ENCODE peak calls at places on chromosomes 11 and 22, in seven cellular contexts. I, S, P, B, W, O and A are unnamed samples.
A peak's percentile ranks its signal among the peaks of the same experiment; 100 is the strongest.

GRCh38 chr11:59770324-59770723 is 15.1 kb downstream of the STX3 start:
- DNase-seq in I (no peak), S (no peak), P (no peak), B (no peak), W (no peak), O (no peak), A (no peak)

GRCh38 chr11:2474059-2474901 is 29.5 kb downstream of the KCNQ1 start:
- DNase-seq in I (no peak), S (no peak), P (no peak), B (no peak), W (no peak), O (no peak), A (no peak)

GRCh38 chr11:127369301-127369968 is 368.9 kb upstream of the KIRREL3 start:
- DNase-seq in I (no peak), S (no peak), P (no peak), B (no peak), W (no peak), O (no peak), A (no peak)

GRCh38 chr11:2310786-2311455 is 9.1 kb downstream of the TSPAN32 start:
- DNase-seq in I (no peak), S (no peak), P (no peak), B (no peak), W (no peak), O (no peak), A (no peak)

GRCh38 chr11:86124251-86125233 is 55.7 kb upstream of the PICALM start:
- DNase-seq in I (no peak), S (no peak), P (no peak), B (no peak), W (no peak), O (no peak), A (no peak)

GRCh38 chr11:83008581-83008923 is 63.1 kb downstream of the RAB30 start:
- DNase-seq in I (no peak), S (no peak), P (no peak), B (peak; percentile 25), W (no peak), O (no peak), A (no peak)

GRCh38 chr11:59117774-59118173 is 10.7 kb downstream of the FAM111B start:
- DNase-seq in I (no peak), S (no peak), P (no peak), B (no peak), W (no peak), O (no peak), A (no peak)

GRCh38 chr11:103923473-103923931 is 112.9 kb upstream of the DDI1 start:
- DNase-seq in I (no peak), S (peak; percentile 76), P (peak; percentile 58), B (no peak), W (no peak), O (no peak), A (no peak)

GRCh38 chr11:88103337-88104206 is 71.7 kb downstream of the RAB38 start:
- DNase-seq in I (peak; percentile 52), S (peak; percentile 47), P (peak; percentile 92), B (peak; percentile 73), W (peak; percentile 1), O (peak; percentile 90), A (peak; percentile 29)

GRCh38 chr11:68372114-68372513 is 59.7 kb downstream of the LRP5 start:
- DNase-seq in I (no peak), S (no peak), P (no peak), B (peak; percentile 11), W (no peak), O (no peak), A (no peak)

GRCh38 chr11:72584933-72585597 is 89.2 kb downstream of the PDE2A start:
- DNase-seq in I (no peak), S (no peak), P (no peak), B (no peak), W (no peak), O (no peak), A (no peak)

GRCh38 chr11:69656536-69657455 is 15.8 kb downstream of the CCND1 start:
- DNase-seq in I (no peak), S (peak; percentile 74), P (peak; percentile 57), B (no peak), W (no peak), O (no peak), A (no peak)

GRCh38 chr11:78209478-78209877 is 20.8 kb downstream of the USP35 start:
- DNase-seq in I (no peak), S (no peak), P (no peak), B (no peak), W (no peak), O (no peak), A (no peak)

GRCh38 chr11:46106530-46107407 is 14.5 kb downstream of the PHF21A start:
- DNase-seq in I (no peak), S (no peak), P (no peak), B (peak; percentile 54), W (no peak), O (peak; percentile 41), A (no peak)

GRCh38 chr22:19874307-19875060 is 19.8 kb upstream of the GNB1L start:
- DNase-seq in I (no peak), S (peak; percentile 48), P (peak; percentile 70), B (no peak), W (no peak), O (peak; percentile 88), A (no peak)

GRCh38 chr22:44917372-44918165 is 92.2 kb downstream of the PHF21B start:
- DNase-seq in I (peak; percentile 58), S (no peak), P (peak; percentile 24), B (no peak), W (no peak), O (no peak), A (no peak)

GRCh38 chr11:117183724-117184349 is 5.3 kb downstream of the SIDT2 start:
- DNase-seq in I (peak; percentile 9), S (no peak), P (peak; percentile 38), B (no peak), W (no peak), O (no peak), A (no peak)

GRCh38 chr11:17790453-17790852 is 55.9 kb downstream of the KCNC1 start:
- DNase-seq in I (no peak), S (peak; percentile 67), P (no peak), B (peak; percentile 45), W (no peak), O (no peak), A (no peak)

GRCh38 chr11:94675788-94676187 is 92.4 kb upstream of the AMOTL1 start:
- DNase-seq in I (no peak), S (peak; percentile 17), P (no peak), B (no peak), W (no peak), O (no peak), A (no peak)

GRCh38 chr11:12182650-12183511 is 72.5 kb downstream of the MICAL2 start:
- DNase-seq in I (peak; percentile 71), S (peak; percentile 90), P (peak; percentile 72), B (peak; percentile 99), W (peak; percentile 96), O (no peak), A (peak; percentile 92)

GRCh38 chr22:46084943-46085830 is 65.1 kb upstream of the PPARA start:
- DNase-seq in I (peak; percentile 91), S (peak; percentile 89), P (no peak), B (no peak), W (peak; percentile 67), O (no peak), A (no peak)

GRCh38 chr11:90341986-90342385 is 119.1 kb upstream of the CHORDC1 start:
- DNase-seq in I (no peak), S (no peak), P (no peak), B (no peak), W (no peak), O (no peak), A (no peak)

GRCh38 chr11:2268911-2269600 is 1.3 kb downstream of the ASCL2 start:
- DNase-seq in I (peak; percentile 22), S (peak; percentile 47), P (peak; percentile 83), B (peak; percentile 20), W (no peak), O (peak; percentile 73), A (no peak)

GRCh38 chr11:73223998-73224730 is 6.1 kb downstream of the P2RY2 start:
- DNase-seq in I (no peak), S (no peak), P (peak; percentile 41), B (no peak), W (no peak), O (no peak), A (no peak)

DNA sequence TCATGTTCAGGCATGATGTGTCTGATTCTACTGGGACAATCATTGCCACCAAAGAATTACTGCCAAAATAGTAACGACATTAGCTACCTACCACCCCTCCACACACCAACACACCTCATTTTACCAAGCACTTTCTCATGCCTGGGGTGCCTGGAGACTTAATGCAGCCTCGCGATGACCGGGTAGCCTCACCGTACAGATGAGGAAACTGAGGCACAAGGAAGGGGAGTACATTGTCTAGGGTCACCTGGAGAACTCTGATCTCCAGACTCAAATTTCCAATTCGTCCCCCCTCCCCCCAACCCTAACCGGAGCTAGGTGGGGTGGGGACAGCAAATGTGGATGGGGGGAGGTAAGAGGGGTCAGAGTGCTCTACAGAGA is 2.7 kb upstream of the RTN4RL2 start:
- DNase-seq in I (no peak), S (no peak), P (no peak), B (no peak), W (no peak), O (no peak), A (no peak)
- TF ChIP-seq CTCF in I (no peak), S (no peak), P (no peak), B (no peak), W (no peak), O (no peak), A (no peak)

GRCh38 chr11:120129570-120129969 is 8.3 kb downstream of the TRIM29 start:
- DNase-seq in I (no peak), S (no peak), P (no peak), B (no peak), W (no peak), O (no peak), A (no peak)
- H3K4me3 ChIP-seq in I (no peak overlapping the region), S (no peak overlapping the region), P (no peak overlapping the region), B (no peak overlapping the region), W (no peak overlapping the region), O (no peak overlapping the region), A (no peak overlapping the region)

GRCh38 chr11:134819026-134819425 is 407.0 kb upstream of the B3GAT1 start:
- DNase-seq in I (no peak), S (no peak), P (peak; percentile 73), B (no peak), W (no peak), O (peak; percentile 63), A (no peak)
- TF ChIP-seq CTCF in I (no peak), S (no peak), P (peak; percentile 81), B (no peak), W (no peak), O (peak; percentile 64), A (no peak)

DNA sequence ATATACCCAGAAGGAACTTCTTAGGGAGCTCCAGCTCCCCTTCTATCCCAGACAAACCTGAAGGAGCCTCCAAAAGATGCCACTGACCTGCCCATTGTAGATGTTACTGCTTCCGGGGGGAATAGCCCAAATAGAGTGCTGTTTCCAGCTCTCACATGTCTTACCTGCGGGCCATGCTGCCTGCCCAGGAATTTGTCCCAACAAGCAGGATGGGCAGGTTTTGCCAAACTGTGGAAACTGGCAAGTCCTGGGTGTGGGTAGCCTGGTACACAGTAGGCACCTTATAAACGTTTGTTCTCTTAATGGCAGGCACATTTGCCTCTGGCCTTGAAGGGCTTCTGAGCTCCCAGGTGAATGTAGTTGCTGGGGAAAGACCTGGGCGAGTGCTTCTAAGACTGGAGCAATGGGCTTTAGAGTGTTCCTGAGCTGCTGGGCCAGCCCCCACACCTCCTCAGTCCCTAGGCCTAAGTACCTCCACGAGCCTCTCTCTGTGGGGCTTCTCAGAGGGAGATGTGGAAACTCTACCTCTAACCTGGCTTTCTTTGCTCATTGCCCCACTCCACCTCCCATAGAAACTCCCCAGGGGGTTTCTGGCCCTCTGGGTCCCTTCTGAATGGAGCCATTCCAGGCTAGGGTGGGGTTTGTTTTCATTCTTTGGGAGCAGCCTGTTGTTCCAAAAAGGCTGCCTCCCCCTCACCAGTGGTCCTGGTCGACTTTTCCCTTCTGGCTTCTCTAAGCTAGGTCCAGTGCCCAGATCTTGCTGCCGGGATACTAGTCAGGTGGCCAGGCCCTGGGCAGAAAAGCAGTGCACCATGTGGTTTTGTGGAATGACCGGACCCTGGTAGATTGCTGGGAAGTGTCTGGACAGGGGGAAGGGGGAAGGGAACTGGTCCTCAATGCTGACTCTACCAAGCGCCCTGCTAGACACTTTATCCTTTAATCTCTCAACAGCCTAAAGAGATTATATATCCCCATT is 37.2 kb downstream of the LIMK2 start:
- DNase-seq in I (no peak), S (peak; percentile 48), P (no peak), B (no peak), W (no peak), O (no peak), A (no peak)
- H3K4me3 ChIP-seq in I (peak overlapping the region; percentile 64), S (peak overlapping the region; percentile 94), P (peak overlapping the region; percentile 72), B (peak overlapping the region; percentile 65), W (peak overlapping the region; percentile 66), O (no peak overlapping the region), A (peak overlapping the region; percentile 48)